ENCODE peak calls at places on chromosomes 6 and 20, in six cellular contexts. One of them, this sample, is unnamed.

GRCh38 chr6:161367472-161367871 is 93.6 kb upstream of the AGPAT4 start:
- DNase-seq in NCI-H2081: no peak
- DNase-seq in sigmoid colon: no peak
- DNase-seq in psoas muscle: no peak
- DNase-seq in T-helper 2 cell: no peak
- DNase-seq in effector memory CD4-positive, alpha-beta T cell: no peak
- DNase-seq in this sample: no peak

GRCh38 chr20:37894454-37894853 is 8.5 kb upstream of the VSTM2L start:
- DNase-seq in T-helper 2 cell: no peak
- DNase-seq in NCI-H2081: no peak
- DNase-seq in sigmoid colon: no peak
- DNase-seq in effector memory CD4-positive, alpha-beta T cell: no peak
- DNase-seq in psoas muscle: no peak
- DNase-seq in this sample: no peak

GRCh38 chr6:67663105-67663895 is 971.8 kb upstream of the ADGRB3 start:
- DNase-seq in effector memory CD4-positive, alpha-beta T cell: no peak
- DNase-seq in NCI-H2081: no peak
- DNase-seq in sigmoid colon: peak; percentile 59
- DNase-seq in psoas muscle: no peak
- DNase-seq in T-helper 2 cell: no peak
- DNase-seq in this sample: no peak

GRCh38 chr6:35071347-35071994 is 69.7 kb downstream of the TCP11 start:
- DNase-seq in sigmoid colon: no peak
- DNase-seq in NCI-H2081: no peak
- DNase-seq in psoas muscle: peak; percentile 14
- DNase-seq in T-helper 2 cell: no peak
- DNase-seq in effector memory CD4-positive, alpha-beta T cell: no peak
- DNase-seq in this sample: no peak

GRCh38 chr6:47090881-47091280 is 48.7 kb upstream of the ADGRF1 start:
- DNase-seq in NCI-H2081: no peak
- DNase-seq in psoas muscle: no peak
- DNase-seq in T-helper 2 cell: no peak
- DNase-seq in effector memory CD4-positive, alpha-beta T cell: no peak
- DNase-seq in sigmoid colon: no peak
- DNase-seq in this sample: no peak

GRCh38 chr6:28657756-28658465 is 132.2 kb downstream of the GPX5 start:
- DNase-seq in psoas muscle: peak; percentile 50
- DNase-seq in sigmoid colon: no peak
- DNase-seq in effector memory CD4-positive, alpha-beta T cell: no peak
- DNase-seq in NCI-H2081: peak; percentile 50
- DNase-seq in T-helper 2 cell: peak; percentile 47
- DNase-seq in this sample: peak; percentile 36

GRCh38 chr20:60863548-60863947 is 388.5 kb upstream of the CDH4 start:
- DNase-seq in T-helper 2 cell: no peak
- DNase-seq in sigmoid colon: no peak
- DNase-seq in effector memory CD4-positive, alpha-beta T cell: no peak
- DNase-seq in psoas muscle: no peak
- DNase-seq in NCI-H2081: no peak
- DNase-seq in this sample: no peak

GRCh38 chr6:68364276-68364785 is 270.8 kb upstream of the ADGRB3 start:
- DNase-seq in effector memory CD4-positive, alpha-beta T cell: no peak
- DNase-seq in psoas muscle: no peak
- DNase-seq in NCI-H2081: no peak
- DNase-seq in sigmoid colon: no peak
- DNase-seq in T-helper 2 cell: no peak
- DNase-seq in this sample: no peak

GRCh38 chr20:50188879-50189680 is 1.6 kb upstream of the CEBPB start:
- DNase-seq in T-helper 2 cell: no peak
- DNase-seq in psoas muscle: no peak
- DNase-seq in effector memory CD4-positive, alpha-beta T cell: no peak
- DNase-seq in sigmoid colon: no peak
- DNase-seq in NCI-H2081: no peak
- DNase-seq in this sample: no peak

GRCh38 chr6:130838971-130839370 is 11.8 kb downstream of the SMLR1 start:
- DNase-seq in effector memory CD4-positive, alpha-beta T cell: no peak
- DNase-seq in NCI-H2081: no peak
- DNase-seq in T-helper 2 cell: no peak
- DNase-seq in psoas muscle: no peak
- DNase-seq in sigmoid colon: no peak
- DNase-seq in this sample: no peak

GRCh38 chr6:53361549-53362031 is 12.8 kb upstream of the ELOVL5 start:
- DNase-seq in psoas muscle: no peak
- DNase-seq in NCI-H2081: no peak
- DNase-seq in effector memory CD4-positive, alpha-beta T cell: peak; percentile 67
- DNase-seq in T-helper 2 cell: peak; percentile 87
- DNase-seq in sigmoid colon: no peak
- DNase-seq in this sample: no peak

GRCh38 chr6:36769676-36770499 is 69.4 kb downstream of the CPNE5 start:
- DNase-seq in psoas muscle: peak; percentile 52
- DNase-seq in NCI-H2081: peak; percentile 14
- DNase-seq in T-helper 2 cell: peak; percentile 54
- DNase-seq in sigmoid colon: no peak
- DNase-seq in effector memory CD4-positive, alpha-beta T cell: no peak
- DNase-seq in this sample: no peak

GRCh38 chr6:36934868-36935267 is 19.7 kb upstream of the PI16 start:
- DNase-seq in NCI-H2081: no peak
- DNase-seq in sigmoid colon: no peak
- DNase-seq in effector memory CD4-positive, alpha-beta T cell: no peak
- DNase-seq in T-helper 2 cell: no peak
- DNase-seq in psoas muscle: no peak
- DNase-seq in this sample: no peak

GRCh38 chr6:278494-278893 is 13.8 kb upstream of the DUSP22 start:
- DNase-seq in sigmoid colon: no peak
- DNase-seq in psoas muscle: no peak
- DNase-seq in effector memory CD4-positive, alpha-beta T cell: no peak
- DNase-seq in NCI-H2081: no peak
- DNase-seq in T-helper 2 cell: no peak
- DNase-seq in this sample: no peak

This sample was measured in NK-92 treated with Interleukin-12 subunit alpha and Interleukin-12 subunit beta, amount 100 ng/mL, for 24 hours.